ENCODE peak calls at places on chromosomes 2 and 18, in five cellular contexts. Z is iris pigment epithelial cell; T is NCI-H1105 treated with DMSO at 0.1 percent for 48 hours; S is activated naive CD4-positive, alpha-beta T cell treated with Interleukin-2 at 50 U/mL for 16 hours; E is dorsolateral prefrontal cortex. U is an unnamed sample.

GRCh38 chr2:120771111-120771555 is 35.5 kb downstream of the GLI2 start:
- DNase-seq in E (peak), T (no peak), Z (no peak), S (no peak), U (no peak)

GRCh38 chr18:8997634-8998033 is 104.9 kb upstream of the NDUFV2 start:
- DNase-seq in Z (no peak), E (no peak), T (no peak), S (no peak), U (no peak)

GRCh38 chr2:171404258-171404657 is 29.5 kb downstream of the METTL8 start:
- DNase-seq in Z (peak), T (no peak), S (no peak), E (no peak), U (no peak)

GRCh38 chr2:111049792-111050640 is 70.7 kb upstream of the BCL2L11 start:
- DNase-seq in E (no peak), S (no peak), T (peak), Z (peak), U (no peak)

GRCh38 chr2:234156326-234156725 is 105.8 kb downstream of the SPP2 start:
- DNase-seq in Z (no peak), E (no peak), T (peak), S (no peak), U (no peak)

GRCh38 chr2:5227062-5227699 is 465.0 kb upstream of the SOX11 start:
- DNase-seq in E (no peak), T (no peak), S (no peak), Z (peak), U (no peak)

GRCh38 chr2:74373189-74373588 is 6.9 kb downstream of the DCTN1 start:
- DNase-seq in Z (no peak), S (no peak), T (no peak), E (no peak), U (no peak)

GRCh38 chr2:100422320-100422719 is 4.9 kb upstream of the CHST10 start:
- DNase-seq in Z (peak), S (no peak), E (no peak), T (peak), U (no peak)

GRCh38 chr2:240205348-240205747 is 64.9 kb upstream of the OTOS start:
- DNase-seq in E (peak), S (peak), Z (peak), T (no peak), U (peak)

GRCh38 chr18:2534906-2535305 is 36.4 kb downstream of the METTL4 start:
- DNase-seq in S (no peak), Z (no peak), E (no peak), T (no peak), U (no peak)

GRCh38 chr2:190270298-190270697 is 49.3 kb downstream of the HIBCH start:
- DNase-seq in Z (peak), T (no peak), S (no peak), E (no peak), U (no peak)

GRCh38 chr2:232693344-232693743 is 3.8 kb upstream of the GIGYF2 start:
- DNase-seq in T (no peak), Z (no peak), E (no peak), S (no peak), U (no peak)

GRCh38 chr2:137380610-137381009 is 583.7 kb upstream of the HNMT start:
- DNase-seq in E (no peak), S (no peak), T (no peak), Z (peak), U (no peak)

GRCh38 chr2:106356291-106356690 is 111.9 kb downstream of the RGPD3 start:
- DNase-seq in Z (no peak), T (no peak), E (no peak), S (no peak), U (no peak)

GRCh38 chr2:116719841-116720240 is 1094.7 kb upstream of the DDX18 start:
- DNase-seq in T (peak), S (no peak), Z (peak), E (no peak), U (no peak)

GRCh38 chr2:127427376-127428056 is 9.3 kb downstream of the PROC start:
- DNase-seq in Z (no peak), S (no peak), T (no peak), E (no peak), U (no peak)

GRCh38 chr18:70337139-70337972 is 48.5 kb downstream of the SOCS6 start:
- DNase-seq in T (no peak), E (no peak), S (no peak), Z (peak), U (no peak)

GRCh38 chr2:177355874-177356273 is 36.7 kb upstream of the AGPS start:
- DNase-seq in S (no peak), E (no peak), Z (peak), T (no peak), U (no peak)

GRCh38 chr2:160651416-160652200 is 158.0 kb upstream of the RBMS1 start:
- DNase-seq in Z (peak), E (no peak), T (no peak), S (no peak), U (no peak)

GRCh38 chr2:222290691-222291484 is 7.9 kb downstream of the PAX3 start:
- DNase-seq in Z (no peak), E (no peak), T (no peak), S (no peak), U (no peak)

GRCh38 chr2:10043256-10043905 is at the start of gene KLF11:
- DNase-seq in S (peak), E (peak), T (peak), Z (peak), U (peak)

GRCh38 chr2:157853211-157853610 is 22.9 kb downstream of the ACVR1 start:
- DNase-seq in E (no peak), Z (no peak), S (no peak), T (no peak), U (no peak)

GRCh38 chr2:66024396-66024795 is 410.5 kb upstream of the MEIS1 start:
- DNase-seq in Z (no peak), T (no peak), E (no peak), S (no peak), U (no peak)

U was measured in activated CD4-positive, alpha-beta memory T cell treated with anti-CD3 and anti-CD28 coated beads, Interleukin-2, amount 10 ng/mL, durations not matched to agents 7 days and 5 days.